ENCODE peak calls at places on chromosomes 3 and 15, in four cellular contexts. One of them, this sample, is unnamed.
A peak's percentile ranks its signal among the peaks of the same experiment; 100 is the strongest.

GRCh38 chr3:126711361-126711760 is 7.3 kb downstream of the CHCHD6 start:
- DNase-seq in suprapubic skin: no peak
- DNase-seq in epithelial cell of proximal tubule: no peak
- DNase-seq in hippocampal formation: no peak
- DNase-seq in this sample: no peak

GRCh38 chr3:149339931-149340309 is 6.5 kb upstream of the TM4SF18 start:
- DNase-seq in hippocampal formation: no peak
- DNase-seq in epithelial cell of proximal tubule: peak; percentile 94
- DNase-seq in suprapubic skin: peak; percentile 90
- DNase-seq in this sample: peak; percentile 85

GRCh38 chr3:75906555-75907112 is 121.3 kb upstream of the ZNF717 start:
- DNase-seq in suprapubic skin: no peak
- DNase-seq in hippocampal formation: no peak
- DNase-seq in epithelial cell of proximal tubule: no peak
- DNase-seq in this sample: no peak

GRCh38 chr3:124639406-124640237 is 90.6 kb upstream of the UMPS start:
- DNase-seq in hippocampal formation: no peak
- DNase-seq in epithelial cell of proximal tubule: no peak
- DNase-seq in suprapubic skin: no peak
- DNase-seq in this sample: no peak

GRCh38 chr3:154887869-154888268 is 192.2 kb upstream of the MME start:
- DNase-seq in suprapubic skin: no peak
- DNase-seq in epithelial cell of proximal tubule: no peak
- DNase-seq in hippocampal formation: no peak
- DNase-seq in this sample: no peak

GRCh38 chr15:45648521-45649200 is 13.8 kb downstream of the SQOR start:
- DNase-seq in hippocampal formation: no peak
- DNase-seq in suprapubic skin: no peak
- DNase-seq in epithelial cell of proximal tubule: peak; percentile 83
- DNase-seq in this sample: no peak

GRCh38 chr15:71011503-71012155 is 103.6 kb upstream of the THSD4 start:
- DNase-seq in suprapubic skin: no peak
- DNase-seq in hippocampal formation: no peak
- DNase-seq in epithelial cell of proximal tubule: no peak
- DNase-seq in this sample: no peak

GRCh38 chr15:22980189-22981136 is at the start of gene CYFIP1:
- DNase-seq in suprapubic skin: peak; percentile 90
- DNase-seq in hippocampal formation: peak; percentile 45
- DNase-seq in epithelial cell of proximal tubule: no peak
- DNase-seq in this sample: peak; percentile 91

GRCh38 chr3:196932600-196932999 is 9.7 kb downstream of the NCBP2 start:
- DNase-seq in hippocampal formation: no peak
- DNase-seq in epithelial cell of proximal tubule: no peak
- DNase-seq in suprapubic skin: no peak
- DNase-seq in this sample: no peak

GRCh38 chr15:92840149-92840548 is 60.0 kb upstream of the CHD2 start:
- DNase-seq in epithelial cell of proximal tubule: no peak
- DNase-seq in hippocampal formation: no peak
- DNase-seq in suprapubic skin: no peak
- DNase-seq in this sample: no peak

GRCh38 chr3:55964491-55964980 is 477.4 kb upstream of the WNT5A start:
- DNase-seq in hippocampal formation: no peak
- DNase-seq in epithelial cell of proximal tubule: no peak
- DNase-seq in suprapubic skin: no peak
- DNase-seq in this sample: no peak

GRCh38 chr3:69012111-69012835 is 1.2 kb downstream of the EOGT start:
- DNase-seq in hippocampal formation: no peak
- DNase-seq in epithelial cell of proximal tubule: no peak
- DNase-seq in suprapubic skin: peak; percentile 70
- DNase-seq in this sample: peak; percentile 66

GRCh38 chr3:152258448-152259302 is 10.1 kb upstream of the MBNL1 start:
- DNase-seq in suprapubic skin: peak; percentile 90
- DNase-seq in hippocampal formation: no peak
- DNase-seq in epithelial cell of proximal tubule: peak; percentile 99
- DNase-seq in this sample: peak; percentile 50

GRCh38 chr3:197718904-197719303 is 17.8 kb downstream of the RUBCN start:
- DNase-seq in hippocampal formation: no peak
- DNase-seq in epithelial cell of proximal tubule: peak; percentile 97
- DNase-seq in suprapubic skin: no peak
- DNase-seq in this sample: no peak

GRCh38 chr3:46517016-46517770 is 19.4 kb downstream of the RTP3 start:
- DNase-seq in hippocampal formation: no peak
- DNase-seq in epithelial cell of proximal tubule: no peak
- DNase-seq in suprapubic skin: no peak
- DNase-seq in this sample: no peak

GRCh38 chr15:72182244-72182643 is 15.3 kb downstream of the GRAMD2A start:
- DNase-seq in hippocampal formation: no peak
- DNase-seq in suprapubic skin: no peak
- DNase-seq in epithelial cell of proximal tubule: no peak
- DNase-seq in this sample: no peak

GRCh38 chr3:15164356-15164755 is 41.7 kb upstream of the CAPN7 start:
- DNase-seq in suprapubic skin: no peak
- DNase-seq in hippocampal formation: no peak
- DNase-seq in epithelial cell of proximal tubule: no peak
- DNase-seq in this sample: no peak

GRCh38 chr3:107845355-107846281 is 245.2 kb downstream of the CD47 start:
- DNase-seq in suprapubic skin: no peak
- DNase-seq in epithelial cell of proximal tubule: no peak
- DNase-seq in hippocampal formation: no peak
- DNase-seq in this sample: no peak

GRCh38 chr15:75125935-75126334 is 75.7 kb upstream of the C15orf39 start:
- DNase-seq in suprapubic skin: no peak
- DNase-seq in hippocampal formation: no peak
- DNase-seq in epithelial cell of proximal tubule: no peak
- DNase-seq in this sample: no peak

GRCh38 chr3:129872107-129872506 is 21.4 kb downstream of the TMCC1 start:
- DNase-seq in suprapubic skin: no peak
- DNase-seq in hippocampal formation: no peak
- DNase-seq in epithelial cell of proximal tubule: no peak
- DNase-seq in this sample: no peak

GRCh38 chr3:5022187-5022965 is 43.1 kb downstream of the BHLHE40 start:
- DNase-seq in suprapubic skin: no peak
- DNase-seq in hippocampal formation: no peak
- DNase-seq in epithelial cell of proximal tubule: no peak
- DNase-seq in this sample: no peak

GRCh38 chr3:12993623-12994356 is 79.4 kb downstream of the IQSEC1 start:
- DNase-seq in suprapubic skin: peak; percentile 69
- DNase-seq in epithelial cell of proximal tubule: no peak
- DNase-seq in hippocampal formation: no peak
- DNase-seq in this sample: peak; percentile 56

GRCh38 chr3:128824132-128824850 is 55.1 kb upstream of the ACAD9 start:
- DNase-seq in epithelial cell of proximal tubule: no peak
- DNase-seq in hippocampal formation: no peak
- DNase-seq in suprapubic skin: no peak
- DNase-seq in this sample: no peak